ENCODE peak calls at places on chromosomes 11 and 22, in six cellular contexts. Q is ascending aorta, Z is breast epithelium, D is A673, W is fibroblast of lung, Y is right lobe of liver. C is an unnamed sample.
A peak's percentile ranks its signal among the peaks of the same experiment; 100 is the strongest.

GRCh38 chr11:68302256-68303054 is 9.9 kb upstream of the LRP5 start:
- DNase-seq in Q (no peak), Z (no peak), D (no peak), W (peak; percentile 30), Y (no peak), C (no peak)

GRCh38 chr22:35648066-35649025 is at the start of gene APOL6:
- DNase-seq in Q (peak; percentile 71), Z (no peak), D (peak; percentile 55), W (peak; percentile 92), Y (peak; percentile 75), C (no peak)

GRCh38 chr22:35363571-35364086 is 17.3 kb upstream of the HMOX1 start:
- DNase-seq in Q (no peak), Z (no peak), D (no peak), W (no peak), Y (no peak), C (no peak)

GRCh38 chr11:22670803-22671202 is 4.4 kb downstream of the GAS2 start:
- DNase-seq in Q (no peak), Z (no peak), D (peak; percentile 43), W (peak; percentile 2), Y (no peak), C (no peak)

GRCh38 chr22:38727123-38727522 is 21.4 kb downstream of the GTPBP1 start:
- DNase-seq in Q (no peak), Z (no peak), D (no peak), W (no peak), Y (no peak), C (no peak)

GRCh38 chr11:132632641-132633124 is 899.6 kb downstream of the OPCML start:
- DNase-seq in Q (no peak), Z (no peak), D (peak; percentile 61), W (peak; percentile 96), Y (no peak), C (no peak)

GRCh38 chr11:13030857-13031256 is 21.7 kb downstream of the RASSF10 start:
- DNase-seq in Q (no peak), Z (peak; percentile 84), D (no peak), W (no peak), Y (peak; percentile 49), C (no peak)

GRCh38 chr22:22702159-22702873 is 57.9 kb downstream of the GGTLC2 start:
- DNase-seq in Q (peak; percentile 33), Z (no peak), D (no peak), W (no peak), Y (peak; percentile 42), C (peak; percentile 62)

GRCh38 chr11:10026514-10026913 is 267.5 kb downstream of the SBF2 start:
- DNase-seq in Q (no peak), Z (no peak), D (peak; percentile 37), W (peak; percentile 42), Y (no peak), C (no peak)

GRCh38 chr11:83249972-83250593 is 36.1 kb downstream of the CCDC90B start:
- DNase-seq in Q (no peak), Z (no peak), D (peak; percentile 68), W (peak; percentile 75), Y (no peak), C (no peak)

GRCh38 chr11:34411786-34412185 is 26.9 kb upstream of the CAT start:
- DNase-seq in Q (no peak), Z (no peak), D (no peak), W (no peak), Y (no peak), C (no peak)

GRCh38 chr11:35811783-35812182 is 132.1 kb upstream of the LDLRAD3 start:
- DNase-seq in Q (no peak), Z (no peak), D (no peak), W (no peak), Y (no peak), C (peak; percentile 64)

GRCh38 chr11:93843906-93844305 is 6.5 kb downstream of the VSTM5 start:
- DNase-seq in Q (no peak), Z (no peak), D (no peak), W (no peak), Y (no peak), C (no peak)

GRCh38 chr11:46554205-46555162 is 39.3 kb downstream of the AMBRA1 start:
- DNase-seq in Q (no peak), Z (no peak), D (peak; percentile 56), W (peak; percentile 85), Y (no peak), C (no peak)

GRCh38 chr11:131685906-131686305 is 315.5 kb downstream of the NTM start:
- DNase-seq in Q (no peak), Z (no peak), D (no peak), W (no peak), Y (no peak), C (no peak)

GRCh38 chr11:46294365-46295309 is 17.2 kb downstream of the CREB3L1 start:
- DNase-seq in Q (no peak), Z (no peak), D (no peak), W (peak; percentile 93), Y (no peak), C (peak; percentile 67)

GRCh38 chr22:33024626-33025025 is 33.6 kb downstream of the SYN3 start:
- DNase-seq in Q (no peak), Z (no peak), D (no peak), W (no peak), Y (no peak), C (peak; percentile 45)

GRCh38 chr11:12248330-12248729 is 129.0 kb upstream of the PARVA start:
- DNase-seq in Q (no peak), Z (peak; percentile 76), D (no peak), W (peak; percentile 87), Y (peak; percentile 87), C (no peak)

GRCh38 chr22:49913026-49913425 is 5.2 kb downstream of the ALG12 start:
- DNase-seq in Q (no peak), Z (no peak), D (no peak), W (no peak), Y (no peak), C (no peak)

GRCh38 chr22:50190182-50190951 is 4.7 kb downstream of the TRABD start:
- DNase-seq in Q (peak; percentile 89), Z (peak; percentile 72), D (peak; percentile 72), W (peak; percentile 61), Y (peak; percentile 80), C (no peak)

GRCh38 chr22:17569971-17570511 is 6.7 kb downstream of the SLC25A18 start:
- DNase-seq in Q (no peak), Z (peak; percentile 37), D (peak; percentile 15), W (peak; percentile 42), Y (peak; percentile 68), C (no peak)

GRCh38 chr11:117950999-117951961 is 22.1 kb upstream of the TMPRSS13 start:
- DNase-seq in Q (no peak), Z (no peak), D (no peak), W (no peak), Y (no peak), C (no peak)

GRCh38 chr22:43861529-43861928 is 784 bp downstream of the SULT4A1 start:
- DNase-seq in Q (no peak), Z (no peak), D (no peak), W (peak; percentile 57), Y (no peak), C (peak; percentile 60)

GRCh38 chr11:877565-877964 is 33.0 kb downstream of the CHID1 start:
- DNase-seq in Q (no peak), Z (no peak), D (peak; percentile 69), W (no peak), Y (peak; percentile 65), C (peak; percentile 55)

GRCh38 chr11:123707606-123708205 is 33.8 kb downstream of the ZNF202 start:
- DNase-seq in Q (no peak), Z (peak; percentile 32), D (peak; percentile 87), W (peak; percentile 75), Y (peak; percentile 50), C (peak; percentile 81)

GRCh38 chr11:71252782-71253730 is 679 bp upstream of the SHANK2 start:
- DNase-seq in Q (no peak), Z (no peak), D (no peak), W (peak; percentile 41), Y (peak; percentile 85), C (peak; percentile 58)

GRCh38 chr11:71251761-71252433 is 480 bp downstream of the SHANK2 start:
- DNase-seq in Q (peak; percentile 53), Z (no peak), D (peak; percentile 37), W (no peak), Y (peak; percentile 66), C (peak; percentile 62)

GRCh38 chr11:71252434-71252781 is at the start of gene SHANK2:
- DNase-seq in Q (no peak), Z (no peak), D (no peak), W (no peak), Y (peak; percentile 63), C (peak; percentile 16)

GRCh38 chr11:71250512-71251158 is 1.7 kb downstream of the SHANK2 start:
- DNase-seq in Q (peak; percentile 40), Z (no peak), D (no peak), W (no peak), Y (peak; percentile 71), C (no peak)

DNA sequence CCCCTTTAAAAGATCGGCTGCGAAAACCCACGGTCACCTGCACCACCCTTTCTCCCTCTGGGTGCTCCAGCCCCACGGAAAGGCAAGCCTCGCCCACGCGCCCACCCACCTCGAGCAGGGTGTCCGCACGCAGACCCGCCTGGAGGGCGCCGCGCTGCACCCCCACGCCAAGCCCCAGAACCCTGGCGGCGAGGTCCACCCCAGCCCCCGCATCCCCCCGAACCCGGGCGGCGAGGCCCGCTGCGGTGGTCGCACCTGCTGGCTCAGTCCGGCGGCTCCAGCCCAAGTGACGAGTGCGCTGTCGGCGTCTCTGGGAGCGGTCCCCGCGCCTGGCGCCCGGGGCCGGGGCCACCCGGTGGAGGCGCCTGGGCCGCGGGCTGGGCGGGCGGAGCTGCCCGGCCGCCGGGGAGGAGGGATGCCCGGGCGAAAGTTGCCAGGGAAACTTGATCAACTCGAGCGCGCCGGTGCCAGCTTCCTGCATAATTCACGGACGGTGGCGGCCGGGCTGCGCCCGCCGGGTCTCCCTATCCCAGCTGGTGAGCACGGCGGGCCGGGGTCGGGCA is 1.1 kb downstream of the SHANK2 start:
- DNase-seq in Q (peak; percentile 53), Z (no peak), D (no peak), W (no peak), Y (peak; percentile 52), C (no peak)
- H3K27me3 ChIP-seq in Q (peaks cover 12% of the 10 kb centered on the region), Z (no peaks in the 10 kb centered on the region), D (peaks cover 67% of the 10 kb centered on the region), W (no peaks in the 10 kb centered on the region), Y (no peaks in the 10 kb centered on the region), C (peaks cover 7% of the 10 kb centered on the region)

DNA sequence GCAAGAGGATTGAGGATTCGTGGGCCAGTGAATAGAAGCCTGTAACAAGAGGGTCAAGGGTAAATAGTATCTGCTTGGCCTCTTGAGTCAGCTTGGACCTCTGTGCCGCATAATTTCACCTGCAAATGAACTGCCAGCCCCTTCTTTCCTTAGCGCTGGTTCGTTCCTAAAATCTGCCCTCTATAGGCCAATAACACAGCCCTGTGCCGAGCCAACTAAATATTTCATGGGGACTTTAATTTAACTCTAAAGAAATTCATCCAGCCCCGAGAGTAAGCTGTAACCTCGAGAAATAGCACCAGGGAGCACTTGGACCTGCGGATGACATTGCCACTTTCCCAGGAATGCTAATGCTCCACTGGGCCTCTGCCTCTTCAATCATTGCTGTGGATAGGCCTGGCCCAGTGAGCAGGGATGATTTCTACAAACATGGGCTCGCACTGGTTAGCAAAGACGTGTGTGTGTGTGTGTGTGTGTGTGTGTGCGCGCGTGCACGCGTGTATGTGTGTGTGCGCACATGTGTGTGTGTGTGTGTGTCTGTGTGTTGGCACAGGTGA is 95.3 kb upstream of the TBCEL start:
- DNase-seq in Q (no peak), Z (no peak), D (no peak), W (no peak), Y (no peak), C (no peak)
- TF ChIP-seq CTCF in Q (no peak), Z (no peak), D (no peak), W (no peak), Y (no peak), C (peak; percentile 26)

GRCh38 chr11:29063630-29064361 is 953.0 kb downstream of the KCNA4 start:
- DNase-seq in Q (no peak), Z (no peak), D (no peak), W (peak; percentile 22), Y (no peak), C (no peak)
- H3K27me3 ChIP-seq in Q (no peaks in the 10 kb centered on the region), Z (no peaks in the 10 kb centered on the region), D (no peaks in the 10 kb centered on the region), W (no peaks in the 10 kb centered on the region), Y (no peaks in the 10 kb centered on the region), C (no peaks in the 10 kb centered on the region)

GRCh38 chr22:19058713-19059451 is 63.3 kb downstream of the DGCR2 start:
- DNase-seq in Q (no peak), Z (no peak), D (no peak), W (no peak), Y (no peak), C (no peak)
- TF ChIP-seq CTCF in Q (no peak), Z (no peak), D (peak; percentile 20), W (no peak), Y (no peak), C (peak; percentile 43)